ENCODE peak calls at places on chromosomes 2 and 18, in four cellular contexts. One of them, this sample, is unnamed.
A peak's percentile ranks its signal among the peaks of the same experiment; 100 is the strongest.

GRCh38 chr2:173969886-173970285 is 4.7 kb upstream of the SP3 start:
- DNase-seq in stimulated activated CD8-positive, alpha-beta memory T cell treated with anti-CD3 and anti-CD28 coated beads, Interleukin-15, amount 100 ng/mL, for 4 hours: no peak
- DNase-seq in activated CD8-positive, alpha-beta memory T cell treated with anti-CD3 and anti-CD28 coated beads, Interleukin-2, amount 10 ng/mL, durations not matched to agents 7 days and 5 days: no peak
- DNase-seq in activated CD4-positive, alpha-beta T cell treated with anti-CD3 and anti-CD28 coated beads for 24 hours: no peak
- DNase-seq in this sample: no peak

GRCh38 chr2:4628931-4629565 is 925.7 kb downstream of the DCDC2C start:
- DNase-seq in activated CD4-positive, alpha-beta T cell treated with anti-CD3 and anti-CD28 coated beads for 24 hours: no peak
- DNase-seq in stimulated activated CD8-positive, alpha-beta memory T cell treated with anti-CD3 and anti-CD28 coated beads, Interleukin-15, amount 100 ng/mL, for 4 hours: no peak
- DNase-seq in activated CD8-positive, alpha-beta memory T cell treated with anti-CD3 and anti-CD28 coated beads, Interleukin-2, amount 10 ng/mL, durations not matched to agents 7 days and 5 days: no peak
- DNase-seq in this sample: no peak

GRCh38 chr2:29164101-29164846 is 49.1 kb downstream of the CLIP4 start:
- DNase-seq in activated CD4-positive, alpha-beta T cell treated with anti-CD3 and anti-CD28 coated beads for 24 hours: no peak
- DNase-seq in activated CD8-positive, alpha-beta memory T cell treated with anti-CD3 and anti-CD28 coated beads, Interleukin-2, amount 10 ng/mL, durations not matched to agents 7 days and 5 days: no peak
- DNase-seq in stimulated activated CD8-positive, alpha-beta memory T cell treated with anti-CD3 and anti-CD28 coated beads, Interleukin-15, amount 100 ng/mL, for 4 hours: no peak
- DNase-seq in this sample: no peak

GRCh38 chr2:26536371-26537068 is 58.6 kb upstream of the OTOF start:
- DNase-seq in activated CD4-positive, alpha-beta T cell treated with anti-CD3 and anti-CD28 coated beads for 24 hours: no peak
- DNase-seq in activated CD8-positive, alpha-beta memory T cell treated with anti-CD3 and anti-CD28 coated beads, Interleukin-2, amount 10 ng/mL, durations not matched to agents 7 days and 5 days: no peak
- DNase-seq in stimulated activated CD8-positive, alpha-beta memory T cell treated with anti-CD3 and anti-CD28 coated beads, Interleukin-15, amount 100 ng/mL, for 4 hours: no peak
- DNase-seq in this sample: no peak

GRCh38 chr18:26470011-26470637 is 78.2 kb downstream of the KCTD1 start:
- DNase-seq in stimulated activated CD8-positive, alpha-beta memory T cell treated with anti-CD3 and anti-CD28 coated beads, Interleukin-15, amount 100 ng/mL, for 4 hours: no peak
- DNase-seq in activated CD4-positive, alpha-beta T cell treated with anti-CD3 and anti-CD28 coated beads for 24 hours: no peak
- DNase-seq in activated CD8-positive, alpha-beta memory T cell treated with anti-CD3 and anti-CD28 coated beads, Interleukin-2, amount 10 ng/mL, durations not matched to agents 7 days and 5 days: no peak
- DNase-seq in this sample: no peak

GRCh38 chr18:63192171-63192884 is 127.2 kb downstream of the BCL2 start:
- DNase-seq in activated CD8-positive, alpha-beta memory T cell treated with anti-CD3 and anti-CD28 coated beads, Interleukin-2, amount 10 ng/mL, durations not matched to agents 7 days and 5 days: no peak
- DNase-seq in activated CD4-positive, alpha-beta T cell treated with anti-CD3 and anti-CD28 coated beads for 24 hours: no peak
- DNase-seq in stimulated activated CD8-positive, alpha-beta memory T cell treated with anti-CD3 and anti-CD28 coated beads, Interleukin-15, amount 100 ng/mL, for 4 hours: no peak
- DNase-seq in this sample: no peak

GRCh38 chr2:119756837-119757236 is 2.9 kb upstream of the PTPN4 start:
- DNase-seq in activated CD8-positive, alpha-beta memory T cell treated with anti-CD3 and anti-CD28 coated beads, Interleukin-2, amount 10 ng/mL, durations not matched to agents 7 days and 5 days: no peak
- DNase-seq in stimulated activated CD8-positive, alpha-beta memory T cell treated with anti-CD3 and anti-CD28 coated beads, Interleukin-15, amount 100 ng/mL, for 4 hours: peak; percentile 20
- DNase-seq in activated CD4-positive, alpha-beta T cell treated with anti-CD3 and anti-CD28 coated beads for 24 hours: peak; percentile 15
- DNase-seq in this sample: no peak

GRCh38 chr18:44601447-44601846 is 79.2 kb upstream of the SETBP1 start:
- DNase-seq in activated CD8-positive, alpha-beta memory T cell treated with anti-CD3 and anti-CD28 coated beads, Interleukin-2, amount 10 ng/mL, durations not matched to agents 7 days and 5 days: no peak
- DNase-seq in stimulated activated CD8-positive, alpha-beta memory T cell treated with anti-CD3 and anti-CD28 coated beads, Interleukin-15, amount 100 ng/mL, for 4 hours: no peak
- DNase-seq in activated CD4-positive, alpha-beta T cell treated with anti-CD3 and anti-CD28 coated beads for 24 hours: no peak
- DNase-seq in this sample: no peak

GRCh38 chr18:13381907-13382682 is 163.5 kb downstream of the LDLRAD4 start:
- DNase-seq in activated CD4-positive, alpha-beta T cell treated with anti-CD3 and anti-CD28 coated beads for 24 hours: no peak
- DNase-seq in stimulated activated CD8-positive, alpha-beta memory T cell treated with anti-CD3 and anti-CD28 coated beads, Interleukin-15, amount 100 ng/mL, for 4 hours: no peak
- DNase-seq in activated CD8-positive, alpha-beta memory T cell treated with anti-CD3 and anti-CD28 coated beads, Interleukin-2, amount 10 ng/mL, durations not matched to agents 7 days and 5 days: peak; percentile 56
- DNase-seq in this sample: no peak

GRCh38 chr2:25127631-25128030 is 40.7 kb downstream of the POMC start:
- DNase-seq in activated CD4-positive, alpha-beta T cell treated with anti-CD3 and anti-CD28 coated beads for 24 hours: no peak
- DNase-seq in activated CD8-positive, alpha-beta memory T cell treated with anti-CD3 and anti-CD28 coated beads, Interleukin-2, amount 10 ng/mL, durations not matched to agents 7 days and 5 days: no peak
- DNase-seq in stimulated activated CD8-positive, alpha-beta memory T cell treated with anti-CD3 and anti-CD28 coated beads, Interleukin-15, amount 100 ng/mL, for 4 hours: no peak
- DNase-seq in this sample: no peak

GRCh38 chr2:24731923-24732322 is 61.3 kb downstream of the PTRHD1 start:
- DNase-seq in activated CD4-positive, alpha-beta T cell treated with anti-CD3 and anti-CD28 coated beads for 24 hours: no peak
- DNase-seq in stimulated activated CD8-positive, alpha-beta memory T cell treated with anti-CD3 and anti-CD28 coated beads, Interleukin-15, amount 100 ng/mL, for 4 hours: no peak
- DNase-seq in activated CD8-positive, alpha-beta memory T cell treated with anti-CD3 and anti-CD28 coated beads, Interleukin-2, amount 10 ng/mL, durations not matched to agents 7 days and 5 days: no peak
- DNase-seq in this sample: no peak

GRCh38 chr18:48390641-48391040 is 18.5 kb downstream of the ZBTB7C start:
- DNase-seq in activated CD4-positive, alpha-beta T cell treated with anti-CD3 and anti-CD28 coated beads for 24 hours: no peak
- DNase-seq in stimulated activated CD8-positive, alpha-beta memory T cell treated with anti-CD3 and anti-CD28 coated beads, Interleukin-15, amount 100 ng/mL, for 4 hours: no peak
- DNase-seq in activated CD8-positive, alpha-beta memory T cell treated with anti-CD3 and anti-CD28 coated beads, Interleukin-2, amount 10 ng/mL, durations not matched to agents 7 days and 5 days: no peak
- DNase-seq in this sample: no peak

GRCh38 chr2:217988014-217988839 is 14.6 kb downstream of the TNS1 start:
- DNase-seq in activated CD8-positive, alpha-beta memory T cell treated with anti-CD3 and anti-CD28 coated beads, Interleukin-2, amount 10 ng/mL, durations not matched to agents 7 days and 5 days: peak; percentile 81
- DNase-seq in activated CD4-positive, alpha-beta T cell treated with anti-CD3 and anti-CD28 coated beads for 24 hours: peak; percentile 47
- DNase-seq in stimulated activated CD8-positive, alpha-beta memory T cell treated with anti-CD3 and anti-CD28 coated beads, Interleukin-15, amount 100 ng/mL, for 4 hours: peak; percentile 19
- DNase-seq in this sample: peak; percentile 68

GRCh38 chr2:111897924-111898702 is at the start of gene MERTK:
- DNase-seq in stimulated activated CD8-positive, alpha-beta memory T cell treated with anti-CD3 and anti-CD28 coated beads, Interleukin-15, amount 100 ng/mL, for 4 hours: no peak
- DNase-seq in activated CD8-positive, alpha-beta memory T cell treated with anti-CD3 and anti-CD28 coated beads, Interleukin-2, amount 10 ng/mL, durations not matched to agents 7 days and 5 days: peak; percentile 55
- DNase-seq in activated CD4-positive, alpha-beta T cell treated with anti-CD3 and anti-CD28 coated beads for 24 hours: peak; percentile 27
- DNase-seq in this sample: peak; percentile 77

GRCh38 chr2:174787485-174788205 is 23.4 kb upstream of the CHRNA1 start:
- DNase-seq in activated CD4-positive, alpha-beta T cell treated with anti-CD3 and anti-CD28 coated beads for 24 hours: no peak
- DNase-seq in stimulated activated CD8-positive, alpha-beta memory T cell treated with anti-CD3 and anti-CD28 coated beads, Interleukin-15, amount 100 ng/mL, for 4 hours: no peak
- DNase-seq in activated CD8-positive, alpha-beta memory T cell treated with anti-CD3 and anti-CD28 coated beads, Interleukin-2, amount 10 ng/mL, durations not matched to agents 7 days and 5 days: no peak
- DNase-seq in this sample: no peak

GRCh38 chr18:38586327-38586726 is 1020.7 kb upstream of the CELF4 start:
- DNase-seq in stimulated activated CD8-positive, alpha-beta memory T cell treated with anti-CD3 and anti-CD28 coated beads, Interleukin-15, amount 100 ng/mL, for 4 hours: no peak
- DNase-seq in activated CD8-positive, alpha-beta memory T cell treated with anti-CD3 and anti-CD28 coated beads, Interleukin-2, amount 10 ng/mL, durations not matched to agents 7 days and 5 days: no peak
- DNase-seq in activated CD4-positive, alpha-beta T cell treated with anti-CD3 and anti-CD28 coated beads for 24 hours: no peak
- DNase-seq in this sample: no peak

GRCh38 chr2:68774569-68775271 is 40.1 kb downstream of the ARHGAP25 start:
- DNase-seq in activated CD8-positive, alpha-beta memory T cell treated with anti-CD3 and anti-CD28 coated beads, Interleukin-2, amount 10 ng/mL, durations not matched to agents 7 days and 5 days: peak; percentile 88
- DNase-seq in activated CD4-positive, alpha-beta T cell treated with anti-CD3 and anti-CD28 coated beads for 24 hours: peak; percentile 25
- DNase-seq in stimulated activated CD8-positive, alpha-beta memory T cell treated with anti-CD3 and anti-CD28 coated beads, Interleukin-15, amount 100 ng/mL, for 4 hours: peak; percentile 48
- DNase-seq in this sample: peak; percentile 67

GRCh38 chr2:2743164-2743571 is 412.1 kb upstream of the MYT1L start:
- DNase-seq in activated CD8-positive, alpha-beta memory T cell treated with anti-CD3 and anti-CD28 coated beads, Interleukin-2, amount 10 ng/mL, durations not matched to agents 7 days and 5 days: no peak
- DNase-seq in activated CD4-positive, alpha-beta T cell treated with anti-CD3 and anti-CD28 coated beads for 24 hours: no peak
- DNase-seq in stimulated activated CD8-positive, alpha-beta memory T cell treated with anti-CD3 and anti-CD28 coated beads, Interleukin-15, amount 100 ng/mL, for 4 hours: no peak
- DNase-seq in this sample: no peak

GRCh38 chr2:109132626-109133025 is 3.6 kb downstream of the SH3RF3 start:
- DNase-seq in activated CD4-positive, alpha-beta T cell treated with anti-CD3 and anti-CD28 coated beads for 24 hours: no peak
- DNase-seq in stimulated activated CD8-positive, alpha-beta memory T cell treated with anti-CD3 and anti-CD28 coated beads, Interleukin-15, amount 100 ng/mL, for 4 hours: no peak
- DNase-seq in activated CD8-positive, alpha-beta memory T cell treated with anti-CD3 and anti-CD28 coated beads, Interleukin-2, amount 10 ng/mL, durations not matched to agents 7 days and 5 days: no peak
- DNase-seq in this sample: no peak

GRCh38 chr2:239002960-239003932 is 155.4 kb downstream of the TWIST2 start:
- DNase-seq in stimulated activated CD8-positive, alpha-beta memory T cell treated with anti-CD3 and anti-CD28 coated beads, Interleukin-15, amount 100 ng/mL, for 4 hours: no peak
- DNase-seq in activated CD8-positive, alpha-beta memory T cell treated with anti-CD3 and anti-CD28 coated beads, Interleukin-2, amount 10 ng/mL, durations not matched to agents 7 days and 5 days: no peak
- DNase-seq in activated CD4-positive, alpha-beta T cell treated with anti-CD3 and anti-CD28 coated beads for 24 hours: no peak
- DNase-seq in this sample: no peak

GRCh38 chr2:157603203-157603602 is 25.5 kb downstream of the ACVR1C start:
- DNase-seq in stimulated activated CD8-positive, alpha-beta memory T cell treated with anti-CD3 and anti-CD28 coated beads, Interleukin-15, amount 100 ng/mL, for 4 hours: no peak
- DNase-seq in activated CD4-positive, alpha-beta T cell treated with anti-CD3 and anti-CD28 coated beads for 24 hours: no peak
- DNase-seq in activated CD8-positive, alpha-beta memory T cell treated with anti-CD3 and anti-CD28 coated beads, Interleukin-2, amount 10 ng/mL, durations not matched to agents 7 days and 5 days: no peak
- DNase-seq in this sample: no peak

GRCh38 chr2:160283675-160284074 is 83.6 kb upstream of the ITGB6 start:
- DNase-seq in activated CD4-positive, alpha-beta T cell treated with anti-CD3 and anti-CD28 coated beads for 24 hours: no peak
- DNase-seq in stimulated activated CD8-positive, alpha-beta memory T cell treated with anti-CD3 and anti-CD28 coated beads, Interleukin-15, amount 100 ng/mL, for 4 hours: no peak
- DNase-seq in activated CD8-positive, alpha-beta memory T cell treated with anti-CD3 and anti-CD28 coated beads, Interleukin-2, amount 10 ng/mL, durations not matched to agents 7 days and 5 days: no peak
- DNase-seq in this sample: no peak

GRCh38 chr18:79402977-79403722 is 7.4 kb downstream of the NFATC1 start:
- DNase-seq in activated CD8-positive, alpha-beta memory T cell treated with anti-CD3 and anti-CD28 coated beads, Interleukin-2, amount 10 ng/mL, durations not matched to agents 7 days and 5 days: no peak
- DNase-seq in activated CD4-positive, alpha-beta T cell treated with anti-CD3 and anti-CD28 coated beads for 24 hours: no peak
- DNase-seq in stimulated activated CD8-positive, alpha-beta memory T cell treated with anti-CD3 and anti-CD28 coated beads, Interleukin-15, amount 100 ng/mL, for 4 hours: no peak
- DNase-seq in this sample: no peak

GRCh38 chr18:62177271-62177670 is 9.6 kb downstream of the PIGN start:
- DNase-seq in activated CD8-positive, alpha-beta memory T cell treated with anti-CD3 and anti-CD28 coated beads, Interleukin-2, amount 10 ng/mL, durations not matched to agents 7 days and 5 days: no peak
- DNase-seq in stimulated activated CD8-positive, alpha-beta memory T cell treated with anti-CD3 and anti-CD28 coated beads, Interleukin-15, amount 100 ng/mL, for 4 hours: no peak
- DNase-seq in activated CD4-positive, alpha-beta T cell treated with anti-CD3 and anti-CD28 coated beads for 24 hours: no peak
- DNase-seq in this sample: no peak